ENCODE peak calls at places on chromosomes 5 and 9, in seven cellular contexts. Z, M, B, S, T, D and W are unnamed samples.

GRCh38 chr9:107667700-107668099 is 178.1 kb upstream of the KLF4 start:
- DNase-seq in M (no peak), Z (no peak), B (no peak), D (no peak), T (no peak), S (no peak), W (no peak)

GRCh38 chr9:801399-802071 is 40.0 kb upstream of the DMRT1 start:
- DNase-seq in S (no peak), T (peak; percentile 10), D (no peak), M (no peak), B (no peak), Z (peak; percentile 97), W (peak; percentile 81)

GRCh38 chr5:96517294-96517693 is 84.2 kb upstream of the PCSK1 start:
- DNase-seq in Z (peak; percentile 73), T (peak; percentile 70), B (no peak), M (no peak), S (no peak), D (no peak), W (peak; percentile 32)

GRCh38 chr9:111030492-111030891 is 7.8 kb downstream of the LPAR1 start:
- DNase-seq in B (no peak), S (no peak), M (no peak), D (no peak), Z (no peak), T (no peak), W (no peak)

GRCh38 chr5:1078851-1079250 is 33.0 kb downstream of the SLC12A7 start:
- DNase-seq in T (no peak), S (no peak), Z (no peak), B (no peak), M (no peak), D (no peak), W (no peak)

GRCh38 chr5:112232651-112233050 is 186.4 kb downstream of the EPB41L4A start:
- DNase-seq in D (no peak), T (no peak), Z (no peak), M (peak; percentile 53), B (no peak), S (no peak), W (no peak)

GRCh38 chr5:166430491-166431319 is 1860.7 kb upstream of the WWC1 start:
- DNase-seq in T (no peak), D (no peak), M (no peak), Z (no peak), S (no peak), B (no peak), W (no peak)

GRCh38 chr5:16792278-16793275 is 143.5 kb downstream of the MYO10 start:
- DNase-seq in D (no peak), S (no peak), B (no peak), Z (no peak), M (no peak), T (no peak), W (no peak)

GRCh38 chr9:14487547-14488185 is 173.7 kb upstream of the NFIB start:
- DNase-seq in S (no peak), B (no peak), D (no peak), M (no peak), Z (no peak), T (no peak), W (no peak)

GRCh38 chr9:30800421-30800820 is 1584.0 kb upstream of the ACO1 start:
- DNase-seq in T (no peak), M (no peak), D (no peak), B (no peak), Z (no peak), S (no peak), W (no peak)

GRCh38 chr5:80711938-80712337 is 57.2 kb upstream of the DHFR start:
- DNase-seq in D (no peak), M (no peak), T (peak; percentile 9), S (no peak), B (no peak), Z (peak; percentile 34), W (peak; percentile 28)

GRCh38 chr5:84274585-84275468 is 109.9 kb downstream of the EDIL3 start:
- DNase-seq in T (peak; percentile 16), D (no peak), Z (peak; percentile 28), B (no peak), M (peak; percentile 59), S (no peak), W (peak; percentile 47)

GRCh38 chr5:96597441-96598020 is 64.6 kb upstream of the CAST start:
- DNase-seq in S (no peak), T (peak; percentile 12), Z (peak; percentile 77), B (no peak), M (no peak), D (no peak), W (peak; percentile 64)

GRCh38 chr5:57592236-57592635 is 109.6 kb upstream of the ACTBL2 start:
- DNase-seq in S (no peak), M (no peak), B (no peak), Z (peak; percentile 10), T (no peak), D (no peak), W (no peak)

GRCh38 chr9:73152953-73153352 is 1.3 kb downstream of the ANXA1 start:
- DNase-seq in S (no peak), Z (no peak), D (no peak), M (no peak), T (peak; percentile 71), B (no peak), W (no peak)

GRCh38 chr5:52378237-52378636 is 409.5 kb upstream of the ITGA1 start:
- DNase-seq in Z (no peak), T (no peak), B (no peak), M (no peak), S (no peak), D (no peak), W (no peak)

GRCh38 chr9:31916591-31917223 is 467.7 kb upstream of the ACO1 start:
- DNase-seq in M (no peak), T (no peak), B (no peak), Z (no peak), S (no peak), D (no peak), W (no peak)

GRCh38 chr9:86675805-86676204 is 271.5 kb downstream of the GAS1 start:
- DNase-seq in Z (no peak), M (no peak), B (no peak), T (no peak), S (no peak), D (no peak), W (no peak)

GRCh38 chr5:32612134-32612888 is 27.0 kb downstream of the SUB1 start:
- DNase-seq in B (no peak), D (no peak), M (peak; percentile 24), T (peak; percentile 60), S (no peak), Z (peak; percentile 20), W (peak; percentile 34)

GRCh38 chr5:113520429-113520828 is 6.9 kb downstream of the YTHDC2 start:
- DNase-seq in Z (peak; percentile 70), M (no peak), T (peak; percentile 46), B (no peak), D (no peak), S (no peak), W (peak; percentile 39)

GRCh38 chr9:10045598-10045997 is 567.2 kb downstream of the PTPRD start:
- DNase-seq in T (no peak), B (no peak), D (no peak), Z (peak; percentile 24), S (no peak), M (no peak), W (peak; percentile 37)

GRCh38 chr5:64794053-64794770 is 25.5 kb downstream of the CWC27 start:
- DNase-seq in Z (no peak), M (no peak), B (no peak), S (no peak), D (no peak), T (no peak), W (no peak)

GRCh38 chr5:41270423-41271251 is 57.3 kb upstream of the C6 start:
- DNase-seq in D (no peak), T (peak; percentile 60), M (peak; percentile 51), B (peak; percentile 11), Z (peak; percentile 76), S (peak; percentile 51), W (peak; percentile 70)

GRCh38 chr9:85508616-85509015 is 233.1 kb downstream of the AGTPBP1 start:
- DNase-seq in S (no peak), M (no peak), B (no peak), D (no peak), Z (no peak), T (no peak), W (no peak)
- TF ChIP-seq CTCF in S (no peak), M (no peak), B (no peak), D (no peak), Z (no peak), T (peak; percentile 28), W (no peak)

DNA sequence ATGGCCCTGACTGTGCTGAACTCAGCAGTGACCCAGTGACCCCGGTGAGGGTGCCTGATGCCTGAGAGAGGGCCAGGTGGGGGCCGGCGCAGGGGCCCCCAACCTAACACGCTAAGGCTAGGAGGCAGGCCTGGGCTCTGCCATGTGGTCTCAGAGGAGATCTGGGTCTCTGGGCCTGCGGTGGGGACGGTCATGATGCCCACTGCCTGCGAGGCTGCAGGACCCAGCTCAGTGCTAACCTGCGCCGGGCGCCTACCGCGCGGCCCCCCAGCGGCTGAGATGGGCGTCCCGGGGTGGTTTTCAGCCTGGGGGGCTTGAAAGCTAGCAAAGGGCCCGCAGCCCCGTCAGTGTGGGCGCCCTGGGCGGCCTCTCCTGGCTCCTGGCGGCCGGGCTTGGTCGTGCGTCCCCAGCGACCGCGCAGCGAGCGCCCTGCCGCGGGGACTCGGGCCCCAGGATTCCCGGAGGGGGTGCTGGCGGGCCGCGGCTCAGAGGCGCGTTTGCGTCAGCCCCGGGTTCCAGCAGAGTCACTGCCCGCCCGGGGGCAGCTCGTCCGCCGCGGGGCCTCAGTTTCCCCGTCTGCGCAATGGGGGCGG is 2.5 kb downstream of the EGFL7 start:
- DNase-seq in B (peak; percentile 52), T (no peak), Z (no peak), S (no peak), M (no peak), D (no peak), W (no peak)
- TF ChIP-seq CTCF in B (peak; percentile 57), T (no peak), Z (peak; percentile 30), S (no peak), M (no peak), D (no peak), W (peak; percentile 16)

GRCh38 chr9:126386088-126386487 is 59.5 kb downstream of the MVB12B start:
- DNase-seq in S (no peak), Z (no peak), T (no peak), D (no peak), B (no peak), M (peak; percentile 46), W (no peak)
- TF ChIP-seq CTCF in S (no peak), Z (peak; percentile 29), T (peak; percentile 30), D (no peak), B (peak; percentile 38), M (peak; percentile 38), W (peak; percentile 41)

DNA sequence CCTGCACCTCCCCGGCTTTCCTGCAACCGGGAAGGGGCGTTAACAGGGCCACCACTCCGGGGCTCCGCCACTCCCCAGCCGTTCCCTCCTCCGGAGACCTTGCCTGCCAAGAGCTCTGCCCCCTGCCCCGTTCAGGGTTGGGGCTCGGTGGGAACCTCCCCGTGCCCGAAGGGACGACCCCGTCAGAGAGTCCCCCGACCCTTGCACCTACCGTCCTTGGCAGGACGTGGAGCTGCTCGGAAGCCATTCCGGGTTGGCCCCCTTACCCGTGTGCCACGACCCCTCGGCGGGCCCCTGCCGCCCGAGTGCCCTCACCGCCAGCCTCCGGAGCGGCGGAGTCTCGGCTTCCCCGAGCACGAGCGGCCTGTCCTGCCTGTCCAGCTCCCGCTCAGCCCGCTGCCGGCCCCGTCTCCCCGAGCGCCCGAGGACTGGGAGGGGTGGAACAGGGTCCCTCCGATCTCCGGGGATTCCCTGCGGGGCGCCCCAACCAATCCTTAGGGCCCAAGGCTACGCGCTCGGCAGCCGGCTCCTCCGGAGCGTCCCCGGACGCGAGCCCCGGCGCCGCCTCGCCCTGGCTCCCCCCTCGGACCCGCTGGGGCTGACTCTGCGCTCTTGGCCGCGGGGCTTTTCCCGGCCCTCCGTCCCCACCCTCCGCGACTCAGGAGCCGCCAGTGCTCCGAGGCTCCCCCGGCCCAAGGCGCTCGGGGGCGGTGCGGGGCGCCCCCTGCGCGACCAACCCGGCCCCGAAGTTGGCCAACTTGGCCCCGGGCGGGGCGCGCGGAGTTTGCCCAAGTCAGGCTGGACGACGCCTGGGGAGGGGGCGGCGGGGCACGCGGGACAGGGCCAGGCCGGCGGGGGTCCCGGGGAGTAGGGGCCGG is 721 bp downstream of the ADAMTS2 start:
- DNase-seq in M (no peak), S (peak; percentile 63), B (no peak), T (no peak), D (no peak), Z (peak; percentile 22), W (no peak)
- TF ChIP-seq CTCF in M (no peak), S (no peak), B (no peak), T (no peak), D (no peak), Z (no peak), W (no peak)